ENCODE peak calls at places on chromosome 4, in ten cellular contexts. H is ovary; I is posterior cingulate gyrus; R is GM04504; Z is fibroblast of mammary gland; W is activated CD8-positive, alpha-beta T cell treated with anti-CD3 and anti-CD28 coated beads, Interleukin-2, amount 10 ng/mL, durations not matched to agents 7 days and 5 days; E is stimulated activated CD8-positive, alpha-beta memory T cell treated with anti-CD3 and anti-CD28 coated beads, Interleukin-7, amount 100 ng/mL, for 4 hours; Q is NB4; N is SJSA1; Y is ELR. V is an unnamed sample.

GRCh38 chr4:12137556-12137955 is 708.9 kb upstream of the HS3ST1 start:
- DNase-seq in I (no peak), W (no peak), N (no peak), H (no peak), Q (no peak), Z (no peak), E (no peak), R (no peak), Y (no peak), V (no peak)

GRCh38 chr4:145716200-145716599 is 36.3 kb downstream of the C4orf51 start:
- DNase-seq in R (no peak), W (no peak), N (no peak), Q (no peak), I (no peak), Y (no peak), E (no peak), Z (peak; percentile 8), H (no peak), V (no peak)

GRCh38 chr4:139492429-139492828 is 38.5 kb downstream of the RAB33B start:
- DNase-seq in E (no peak), H (no peak), Z (no peak), Q (no peak), Y (no peak), W (no peak), I (no peak), R (no peak), N (no peak), V (no peak)

GRCh38 chr4:2082118-2082517 is 23.0 kb downstream of the NAT8L start:
- DNase-seq in I (no peak), N (peak; percentile 1), Z (no peak), H (peak; percentile 1), Q (no peak), W (no peak), Y (no peak), E (no peak), R (no peak), V (no peak)

GRCh38 chr4:69057620-69058409 is 38.5 kb upstream of the UGT2B7 start:
- DNase-seq in Z (no peak), H (no peak), I (no peak), N (no peak), W (no peak), E (no peak), R (no peak), Y (no peak), Q (no peak), V (no peak)

GRCh38 chr4:184090571-184090970 is 127.1 kb downstream of the ENPP6 start:
- DNase-seq in E (no peak), R (no peak), H (no peak), I (no peak), N (no peak), Z (no peak), Y (no peak), W (no peak), Q (no peak), V (no peak)

GRCh38 chr4:186554485-186554884 is 882 bp downstream of the MTNR1A start:
- DNase-seq in Q (no peak), E (no peak), Z (peak; percentile 17), R (no peak), W (no peak), Y (peak; percentile 42), N (peak; percentile 58), I (no peak), H (no peak), V (no peak)

GRCh38 chr4:97525236-97525635 is 618.0 kb downstream of the STPG2 start:
- DNase-seq in H (no peak), Q (no peak), Y (no peak), W (no peak), N (no peak), E (no peak), R (no peak), Z (no peak), I (no peak), V (no peak)